ENCODE peak calls at places on chromosomes 5 and 9, in five cellular contexts. C, T, L, R and B are unnamed samples.

GRCh38 chr9:121280715-121281613 is 13.0 kb downstream of the GSN start:
- DNase-seq in L (no peak), C (no peak), R (no peak), T (no peak), B (no peak)

GRCh38 chr5:157821822-157822622 is 36.9 kb downstream of the CLINT1 start:
- DNase-seq in T (peak; percentile 4), R (no peak), L (no peak), C (no peak), B (no peak)

GRCh38 chr5:127229185-127229889 is 61.3 kb upstream of the MEGF10 start:
- DNase-seq in L (peak; percentile 72), R (peak; percentile 40), C (peak; percentile 61), T (peak; percentile 77), B (no peak)

GRCh38 chr9:89137548-89138462 is 40.8 kb downstream of the SHC3 start:
- DNase-seq in T (peak; percentile 5), R (peak; percentile 42), C (no peak), L (no peak), B (no peak)

GRCh38 chr5:61306531-61307195 is 25.4 kb upstream of the ZSWIM6 start:
- DNase-seq in T (no peak), R (no peak), L (no peak), C (no peak), B (no peak)

GRCh38 chr5:855771-856530 is 5.2 kb upstream of the ZDHHC11 start:
- DNase-seq in L (no peak), C (no peak), T (no peak), R (no peak), B (no peak)

GRCh38 chr5:115461506-115462290 is 82.9 kb downstream of the FEM1C start:
- DNase-seq in T (no peak), L (no peak), C (no peak), R (no peak), B (no peak)

GRCh38 chr9:134025606-134026541 is 593 bp downstream of the BRD3OS start:
- DNase-seq in C (peak; percentile 31), R (peak; percentile 35), T (peak; percentile 49), L (peak; percentile 82), B (no peak)

GRCh38 chr9:33202552-33203300 is 35.6 kb upstream of the B4GALT1 start:
- DNase-seq in T (peak; percentile 30), C (peak; percentile 42), L (peak; percentile 53), R (no peak), B (no peak)

GRCh38 chr5:81572201-81572600 is 178.3 kb upstream of the ACOT12 start:
- DNase-seq in L (no peak), T (no peak), R (no peak), C (no peak), B (no peak)

GRCh38 chr5:96049398-96050272 is 88.0 kb upstream of the ELL2 start:
- DNase-seq in C (no peak), R (no peak), T (no peak), L (no peak), B (no peak)

GRCh38 chr9:130940693-130941576 is 1.9 kb upstream of the FIBCD1 start:
- DNase-seq in L (peak; percentile 96), C (peak; percentile 89), R (peak; percentile 73), T (peak; percentile 63), B (no peak)

GRCh38 chr9:136847827-136848392 is 1.3 kb upstream of the PHPT1 start:
- DNase-seq in C (peak; percentile 91), T (peak; percentile 88), L (peak; percentile 86), R (peak; percentile 59), B (no peak)

GRCh38 chr5:20523099-20523498 is 535.1 kb upstream of the CDH18 start:
- DNase-seq in R (no peak), L (no peak), T (no peak), C (no peak), B (no peak)

GRCh38 chr5:173010547-173011464 is 27.2 kb downstream of the ATP6V0E1 start:
- DNase-seq in L (peak; percentile 70), C (peak; percentile 62), T (no peak), R (peak; percentile 56), B (no peak)

GRCh38 chr9:110129460-110129859 is 78.5 kb downstream of the C9orf152 start:
- DNase-seq in R (no peak), C (no peak), L (no peak), T (no peak), B (no peak)

GRCh38 chr9:129570450-129571297 is 50.2 kb downstream of the C9orf50 start:
- DNase-seq in C (peak; percentile 71), T (peak; percentile 54), L (no peak), R (no peak), B (no peak)

GRCh38 chr5:5494489-5495402 is 72.3 kb downstream of the ICE1 start:
- DNase-seq in T (peak; percentile 62), L (peak; percentile 96), R (peak; percentile 30), C (peak; percentile 86), B (no peak)

GRCh38 chr9:72274916-72275315 is 90.1 kb downstream of the ZFAND5 start:
- DNase-seq in T (no peak), R (no peak), C (no peak), L (no peak), B (no peak)

GRCh38 chr5:160325716-160326115 is 13.4 kb upstream of the CCNJL start:
- DNase-seq in R (no peak), C (no peak), L (no peak), T (no peak), B (no peak)

GRCh38 chr5:83526289-83526688 is 54.7 kb downstream of the VCAN start:
- DNase-seq in R (no peak), L (no peak), T (no peak), C (no peak), B (no peak)
- TF ChIP-seq POLR2AphosphoS5 in R (no peak), L (no peak), T (no peak), C (no peak), B (no peak)

GRCh38 chr5:88827997-88828396 is 55.0 kb downstream of the MEF2C start:
- DNase-seq in C (no peak), T (no peak), R (no peak), L (no peak), B (no peak)

GRCh38 chr5:88829773-88830172 is 53.2 kb downstream of the MEF2C start:
- DNase-seq in T (no peak), C (no peak), L (no peak), R (no peak), B (no peak)

GRCh38 chr5:88830567-88830966 is 52.4 kb downstream of the MEF2C start:
- DNase-seq in L (no peak), R (no peak), T (no peak), C (no peak), B (no peak)

GRCh38 chr5:88826959-88827585 is 55.9 kb downstream of the MEF2C start:
- DNase-seq in C (no peak), T (peak; percentile 72), R (no peak), L (peak; percentile 18), B (no peak)

GRCh38 chr5:88829053-88829452 is 53.9 kb downstream of the MEF2C start:
- DNase-seq in R (no peak), T (peak; percentile 15), C (no peak), L (peak; percentile 21), B (no peak)
- H3K27ac ChIP-seq in R (peak overlapping the region; percentile 53), T (no peak overlapping the region), C (peak overlapping the region; percentile 68), L (no peak overlapping the region), B (peak overlapping the region; percentile 56)

GRCh38 chr5:150153483-150153882 is 2.2 kb downstream of the PDGFRB start:
- DNase-seq in C (no peak), R (no peak), T (no peak), L (no peak), B (no peak)

GRCh38 chr5:150155258-150156032 is at the start of gene PDGFRB:
- DNase-seq in T (no peak), R (peak; percentile 82), L (peak; percentile 61), C (peak; percentile 55), B (no peak)

GRCh38 chr5:150154618-150155134 is 969 bp downstream of the PDGFRB start:
- DNase-seq in T (no peak), R (no peak), C (no peak), L (peak; percentile 41), B (no peak)

GRCh38 chr5:150153957-150154617 is 1.6 kb downstream of the PDGFRB start:
- DNase-seq in L (peak; percentile 57), T (peak; percentile 63), C (no peak), R (no peak), B (no peak)

DNA sequence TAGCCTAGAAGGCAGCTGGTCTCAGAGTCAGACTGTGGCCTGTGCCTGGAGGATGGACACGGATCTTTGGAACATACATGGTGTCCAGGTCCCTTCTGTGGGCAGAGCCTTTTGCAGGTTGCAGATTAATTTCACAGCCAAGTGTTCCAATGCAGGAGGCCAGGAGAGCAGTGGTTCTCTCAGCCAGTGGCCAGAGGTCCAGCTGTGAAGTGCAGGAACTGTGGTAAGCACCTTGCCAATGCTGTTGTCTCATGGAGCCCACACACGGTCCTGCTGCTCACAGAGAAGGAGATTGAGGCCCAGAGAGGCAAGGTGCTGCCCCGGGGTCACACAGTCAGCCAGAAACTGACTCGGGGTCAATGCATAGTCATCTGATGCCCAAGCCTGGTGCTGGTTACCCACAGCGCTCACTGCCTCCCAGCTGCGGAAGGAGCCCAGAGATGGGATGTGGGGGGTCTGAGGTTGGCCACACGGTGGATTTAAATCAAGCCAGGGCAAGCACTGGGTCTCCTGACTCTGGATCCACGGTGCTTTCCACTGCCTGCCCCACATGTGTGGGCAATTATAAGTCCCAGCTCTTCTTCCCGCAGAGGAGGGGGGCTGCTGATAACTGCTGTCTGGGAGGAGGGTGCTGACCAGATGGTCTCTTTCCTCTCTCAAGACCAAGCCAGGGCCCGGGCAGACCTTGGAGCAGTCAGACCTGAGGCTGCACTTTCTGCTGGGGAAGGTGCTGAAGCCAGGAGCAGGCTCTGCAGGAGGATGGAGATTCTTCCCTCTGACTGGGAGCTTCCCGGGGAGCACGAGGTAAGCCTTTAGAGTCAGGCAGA is 2.8 kb downstream of the PDGFRB start:
- DNase-seq in L (no peak), C (no peak), R (no peak), T (no peak), B (no peak)
- TF ChIP-seq POLR2AphosphoS5 in L (no peak), C (no peak), R (no peak), T (no peak), B (peak; percentile 59)

DNA sequence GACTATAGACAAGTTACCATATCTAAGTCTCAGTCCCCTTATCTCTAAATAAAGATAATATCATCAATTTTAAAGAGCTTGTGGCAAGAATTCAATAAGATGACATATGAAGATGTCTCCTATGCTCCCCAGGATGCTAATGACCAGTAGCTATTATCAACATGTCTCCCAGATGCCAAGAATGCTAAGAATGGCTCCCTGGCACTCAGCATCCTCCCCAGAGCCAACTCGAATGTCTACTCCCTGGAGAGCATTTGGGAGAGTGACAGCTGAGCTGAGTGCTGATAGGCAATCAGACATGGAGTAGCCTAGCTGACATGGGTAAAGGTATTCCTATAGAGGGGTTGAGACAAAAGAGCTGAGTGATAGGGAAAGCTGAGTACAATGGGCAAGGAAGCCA is 15.9 kb downstream of the P4HA2 start:
- DNase-seq in T (no peak), L (peak; percentile 3), C (no peak), R (no peak), B (no peak)
- H3K27ac ChIP-seq in T (no peak overlapping the region), L (no peak overlapping the region), C (no peak overlapping the region), R (no peak overlapping the region), B (no peak overlapping the region)

DNA sequence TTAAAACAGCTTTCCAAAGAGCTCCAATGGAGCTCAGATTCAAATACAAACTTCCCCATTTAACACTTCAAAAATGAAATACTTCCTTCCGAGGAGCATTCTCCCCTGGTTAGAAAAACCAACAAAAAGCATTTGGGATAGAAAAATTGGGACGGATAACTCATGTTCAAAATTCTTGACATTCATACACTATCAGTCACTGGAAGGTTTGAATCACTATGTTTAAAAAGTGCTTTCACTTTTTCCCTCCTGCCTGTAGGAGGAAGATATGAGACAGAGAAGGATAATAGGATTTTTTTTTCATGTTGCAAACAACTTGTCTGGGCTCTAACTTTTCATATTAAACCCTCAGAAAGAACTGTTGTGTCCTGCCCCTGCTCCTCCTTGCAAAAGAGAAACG is 412.0 kb downstream of the ACTL7B start:
- DNase-seq in T (no peak), C (no peak), R (no peak), L (no peak), B (no peak)
- TF ChIP-seq POLR2AphosphoS5 in T (no peak), C (no peak), R (no peak), L (no peak), B (no peak)

GRCh38 chr5:132465095-132465707 is 25.4 kb downstream of the IRF1 start:
- DNase-seq in C (no peak), R (no peak), T (no peak), L (no peak), B (no peak)
- H3K27ac ChIP-seq in C (peak overlapping the region; percentile 76), R (peak overlapping the region; percentile 89), T (peak overlapping the region; percentile 92), L (no peak overlapping the region), B (peak overlapping the region; percentile 42)